ENCODE peak calls at places on chromosome 9, in four cellular contexts. H is upper lobe of right lung, P is thoracic aorta, D is heart right ventricle. I is an unnamed sample. For H3K4me1 and H3K36me3, the result is how much of the 10 kb centered on the place peaks cover.

GRCh38 chr9:122200960-122201635 is 27.7 kb downstream of the LHX6 start:
- DNase-seq in H (no peak), P (no peak), D (no peak), I (peak)

GRCh38 chr9:87109851-87110250 is 162.5 kb upstream of the GAS1 start:
- DNase-seq in H (no peak), P (no peak), D (no peak), I (no peak)

GRCh38 chr9:93894691-93895079 is 60.5 kb downstream of the BARX1 start:
- DNase-seq in H (peak), P (no peak), D (no peak), I (peak)

GRCh38 chr9:105264380-105264779 is 19.9 kb downstream of the SLC44A1 start:
- DNase-seq in H (no peak), P (no peak), D (no peak), I (no peak)

GRCh38 chr9:89436963-89437625 is 60.8 kb downstream of the SEMA4D start:
- DNase-seq in H (peak), P (no peak), D (no peak), I (peak)

GRCh38 chr9:111997831-111998230 is 101.2 kb downstream of the UGCG start:
- DNase-seq in H (no peak), P (no peak), D (no peak), I (no peak)

GRCh38 chr9:90007516-90008430 is 403.0 kb downstream of the GADD45G start:
- DNase-seq in H (no peak), P (no peak), D (no peak), I (no peak)

GRCh38 chr9:34976441-34976840 is 13.1 kb upstream of the DNAJB5 start:
- DNase-seq in H (no peak), P (no peak), D (no peak), I (no peak)

GRCh38 chr9:91781906-91782305 is 168.1 kb downstream of the ROR2 start:
- DNase-seq in H (no peak), P (no peak), D (no peak), I (no peak)

GRCh38 chr9:114289571-114290481 is 33.1 kb upstream of the ORM1 start:
- DNase-seq in H (peak), P (no peak), D (no peak), I (peak)

GRCh38 chr9:107712390-107712789 is 222.8 kb upstream of the KLF4 start:
- DNase-seq in H (no peak), P (no peak), D (no peak), I (no peak)

GRCh38 chr9:106277931-106278330 is 583.6 kb downstream of the TMEM38B start:
- DNase-seq in H (no peak), P (no peak), D (no peak), I (no peak)

GRCh38 chr9:38437193-38437823 is 13.1 kb upstream of the IGFBPL1 start:
- DNase-seq in H (no peak), P (no peak), D (no peak), I (no peak)

GRCh38 chr9:96725576-96725975 is 52.3 kb downstream of the ZNF510 start:
- DNase-seq in H (no peak), P (no peak), D (no peak), I (no peak)

GRCh38 chr9:96721303-96721702 is 56.6 kb downstream of the ZNF510 start:
- DNase-seq in H (no peak), P (no peak), D (no peak), I (no peak)

GRCh38 chr9:96721731-96722429 is 56.0 kb downstream of the ZNF510 start:
- DNase-seq in H (no peak), P (no peak), D (no peak), I (no peak)

GRCh38 chr9:96719538-96720315 is 58.2 kb downstream of the ZNF510 start:
- DNase-seq in H (no peak), P (no peak), D (no peak), I (no peak)

DNA sequence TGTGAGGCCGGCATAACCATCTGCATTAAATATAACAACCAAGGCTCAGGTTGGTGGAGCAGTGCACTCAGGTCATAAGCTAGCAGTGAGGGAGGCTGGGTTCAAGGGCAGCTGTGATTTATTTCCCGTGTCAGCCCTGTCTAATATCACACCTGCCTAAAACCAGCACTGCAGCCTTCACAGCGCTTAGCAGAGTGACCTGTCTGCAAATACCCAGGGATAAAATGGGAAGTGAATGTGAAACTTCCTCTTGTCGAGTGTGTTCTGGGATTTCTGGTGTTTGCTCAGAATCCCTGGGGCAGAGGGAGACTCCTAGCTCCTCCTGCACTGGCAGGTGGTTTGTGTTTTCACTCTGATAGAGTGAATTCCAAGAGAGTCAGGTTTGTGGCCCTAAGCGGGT is 57.5 kb downstream of the ZNF510 start:
- DNase-seq in H (no peak), P (no peak), D (no peak), I (no peak)
- H3K4me1 ChIP-seq in H (under half), P (under half), D (under half), I (under half)

DNA sequence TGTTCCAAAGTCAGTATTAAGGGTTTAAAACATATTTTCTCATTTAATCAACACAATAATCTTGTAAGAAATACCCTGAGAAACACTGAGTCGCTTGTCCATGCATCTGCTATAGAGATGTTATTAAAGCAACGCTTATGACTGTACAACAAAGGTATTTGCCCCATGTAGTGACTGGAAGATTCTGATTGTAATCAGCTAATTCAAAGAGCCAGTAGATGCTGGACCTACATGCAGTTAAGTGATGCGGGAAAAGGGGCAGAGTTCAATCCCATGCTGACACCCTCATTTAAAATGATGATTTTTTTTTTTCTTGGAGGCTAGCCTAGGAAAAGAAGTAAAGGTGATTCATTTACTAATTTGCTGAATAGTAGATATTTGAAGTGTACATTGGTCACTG is 149.3 kb upstream of the MTAP start:
- DNase-seq in H (no peak), P (no peak), D (no peak), I (no peak)
- H3K36me3 ChIP-seq in H (under half), P (under half), D (under half), I (under half)

GRCh38 chr9:99213197-99213596 is 8.5 kb downstream of the ALG2 start:
- DNase-seq in H (no peak), P (no peak), D (no peak), I (no peak)

GRCh38 chr9:99216073-99216472 is 5.7 kb downstream of the ALG2 start:
- DNase-seq in H (no peak), P (no peak), D (no peak), I (no peak)

GRCh38 chr9:99210572-99210971 is 11.2 kb downstream of the ALG2 start:
- DNase-seq in H (no peak), P (no peak), D (no peak), I (no peak)

DNA sequence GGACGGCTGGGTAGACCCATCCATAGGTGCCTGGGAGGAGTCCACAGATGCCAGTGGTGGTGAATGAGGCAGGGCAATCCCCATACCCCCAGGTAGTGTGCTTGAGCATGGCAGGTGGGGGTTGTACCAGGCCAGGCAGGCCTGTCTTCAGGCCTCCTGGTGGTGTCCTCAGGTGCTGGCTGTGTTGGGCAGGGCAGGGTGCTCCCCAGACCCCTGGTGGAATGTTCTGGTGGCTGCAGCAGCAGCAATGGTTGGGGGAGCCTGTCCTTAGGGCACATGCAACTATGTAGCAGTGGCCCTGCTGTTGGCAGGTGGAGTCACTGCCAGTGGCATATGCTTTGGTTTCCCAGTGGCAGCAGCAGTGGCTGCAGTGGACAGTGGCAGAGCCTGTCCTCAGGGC is 10.0 kb downstream of the ALG2 start:
- DNase-seq in H (no peak), P (no peak), D (no peak), I (no peak)
- TF ChIP-seq CTCF in H (no peak), P (no peak), D (no peak), I (no peak)

GRCh38 chr9:95778957-95779356 is 96.5 kb upstream of the ERCC6L2 start:
- DNase-seq in H (no peak), P (no peak), D (peak), I (no peak)
- H3K4me1 ChIP-seq in H (under half), P (under half), D (under half), I (under half)

I was measured in left lung.